ENCODE peak calls at places on chromosomes 4 and X, in eight cellular contexts. One of them, this sample, is unnamed.

GRCh38 chr4:24244663-24245519 is 339.5 kb downstream of the DHX15 start:
- DNase-seq in astrocyte: peak
- DNase-seq in thyroid gland: peak
- DNase-seq in breast epithelium: no peak
- DNase-seq in heart left ventricle: peak
- DNase-seq in CD8-positive, alpha-beta T cell: no peak
- DNase-seq in colonic mucosa: no peak
- DNase-seq in K562: no peak
- DNase-seq in this sample: no peak

GRCh38 chr4:48635310-48635709 is 144.8 kb downstream of the FRYL start:
- DNase-seq in astrocyte: peak
- DNase-seq in thyroid gland: no peak
- DNase-seq in breast epithelium: no peak
- DNase-seq in heart left ventricle: no peak
- DNase-seq in CD8-positive, alpha-beta T cell: no peak
- DNase-seq in colonic mucosa: no peak
- DNase-seq in K562: no peak
- DNase-seq in this sample: no peak

GRCh38 chr4:189084671-189085070 is 856.0 kb upstream of the FRG1 start:
- DNase-seq in astrocyte: no peak
- DNase-seq in thyroid gland: no peak
- DNase-seq in breast epithelium: no peak
- DNase-seq in heart left ventricle: no peak
- DNase-seq in CD8-positive, alpha-beta T cell: no peak
- DNase-seq in colonic mucosa: no peak
- DNase-seq in K562: no peak
- DNase-seq in this sample: no peak

GRCh38 chr4:112403072-112403945 is 106.1 kb downstream of the ALPK1 start:
- DNase-seq in astrocyte: no peak
- DNase-seq in thyroid gland: no peak
- DNase-seq in breast epithelium: no peak
- DNase-seq in heart left ventricle: no peak
- DNase-seq in CD8-positive, alpha-beta T cell: no peak
- DNase-seq in colonic mucosa: no peak
- DNase-seq in K562: no peak
- DNase-seq in this sample: no peak

GRCh38 chrX:20654596-20655106 is 387.9 kb upstream of the RPS6KA3 start:
- DNase-seq in astrocyte: no peak
- DNase-seq in thyroid gland: no peak
- DNase-seq in breast epithelium: no peak
- DNase-seq in heart left ventricle: no peak
- DNase-seq in CD8-positive, alpha-beta T cell: no peak
- DNase-seq in colonic mucosa: no peak
- DNase-seq in K562: no peak
- DNase-seq in this sample: no peak

GRCh38 chrX:24396236-24396929 is 35.9 kb downstream of the SUPT20HL1 start:
- DNase-seq in astrocyte: peak
- DNase-seq in thyroid gland: peak
- DNase-seq in breast epithelium: no peak
- DNase-seq in heart left ventricle: no peak
- DNase-seq in CD8-positive, alpha-beta T cell: no peak
- DNase-seq in colonic mucosa: no peak
- DNase-seq in K562: no peak
- DNase-seq in this sample: no peak

GRCh38 chrX:42093756-42094155 is 170.4 kb upstream of the CASK start:
- DNase-seq in astrocyte: peak
- DNase-seq in thyroid gland: no peak
- DNase-seq in breast epithelium: no peak
- DNase-seq in heart left ventricle: no peak
- DNase-seq in CD8-positive, alpha-beta T cell: no peak
- DNase-seq in colonic mucosa: no peak
- DNase-seq in K562: no peak
- DNase-seq in this sample: no peak

GRCh38 chr4:26307027-26307426 is 13.8 kb upstream of the RBPJ start:
- DNase-seq in astrocyte: no peak
- DNase-seq in thyroid gland: no peak
- DNase-seq in breast epithelium: no peak
- DNase-seq in heart left ventricle: no peak
- DNase-seq in CD8-positive, alpha-beta T cell: no peak
- DNase-seq in colonic mucosa: no peak
- DNase-seq in K562: no peak
- DNase-seq in this sample: no peak

GRCh38 chrX:41785685-41786084 is 61.7 kb downstream of the GPR82 start:
- DNase-seq in astrocyte: peak
- DNase-seq in thyroid gland: no peak
- DNase-seq in breast epithelium: no peak
- DNase-seq in heart left ventricle: no peak
- DNase-seq in CD8-positive, alpha-beta T cell: no peak
- DNase-seq in colonic mucosa: no peak
- DNase-seq in K562: no peak
- DNase-seq in this sample: no peak

GRCh38 chr4:110055014-110055768 is 142.5 kb downstream of the EGF start:
- DNase-seq in astrocyte: no peak
- DNase-seq in thyroid gland: peak
- DNase-seq in breast epithelium: no peak
- DNase-seq in heart left ventricle: no peak
- DNase-seq in CD8-positive, alpha-beta T cell: no peak
- DNase-seq in colonic mucosa: no peak
- DNase-seq in K562: no peak
- DNase-seq in this sample: no peak

GRCh38 chr4:176534566-176534965 is 214.8 kb downstream of the SPCS3 start:
- DNase-seq in astrocyte: peak
- DNase-seq in thyroid gland: no peak
- DNase-seq in breast epithelium: no peak
- DNase-seq in heart left ventricle: no peak
- DNase-seq in CD8-positive, alpha-beta T cell: no peak
- DNase-seq in colonic mucosa: no peak
- DNase-seq in K562: no peak
- DNase-seq in this sample: no peak

GRCh38 chr4:157907224-157907623 is 265.6 kb downstream of the GASK1B start:
- DNase-seq in astrocyte: no peak
- DNase-seq in thyroid gland: no peak
- DNase-seq in breast epithelium: no peak
- DNase-seq in heart left ventricle: no peak
- DNase-seq in CD8-positive, alpha-beta T cell: no peak
- DNase-seq in colonic mucosa: no peak
- DNase-seq in K562: no peak
- DNase-seq in this sample: no peak

GRCh38 chr4:100848865-100849264 is 331.0 kb upstream of the EMCN start:
- DNase-seq in astrocyte: no peak
- DNase-seq in thyroid gland: no peak
- DNase-seq in breast epithelium: no peak
- DNase-seq in heart left ventricle: no peak
- DNase-seq in CD8-positive, alpha-beta T cell: no peak
- DNase-seq in colonic mucosa: no peak
- DNase-seq in K562: no peak
- DNase-seq in this sample: no peak

GRCh38 chr4:109820563-109820962 is 5.0 kb downstream of the GAR1 start:
- DNase-seq in astrocyte: peak
- DNase-seq in thyroid gland: no peak
- DNase-seq in breast epithelium: peak
- DNase-seq in heart left ventricle: no peak
- DNase-seq in CD8-positive, alpha-beta T cell: no peak
- DNase-seq in colonic mucosa: no peak
- DNase-seq in K562: no peak
- DNase-seq in this sample: no peak

GRCh38 chr4:115723621-115724020 is 610.2 kb upstream of the NDST4 start:
- DNase-seq in astrocyte: no peak
- DNase-seq in thyroid gland: no peak
- DNase-seq in breast epithelium: no peak
- DNase-seq in heart left ventricle: no peak
- DNase-seq in CD8-positive, alpha-beta T cell: no peak
- DNase-seq in colonic mucosa: no peak
- DNase-seq in K562: no peak
- DNase-seq in this sample: no peak

GRCh38 chrX:769796-770195 is 139.2 kb downstream of the SHOX start:
- DNase-seq in astrocyte: no peak
- DNase-seq in thyroid gland: no peak
- DNase-seq in breast epithelium: no peak
- DNase-seq in heart left ventricle: no peak
- DNase-seq in CD8-positive, alpha-beta T cell: no peak
- DNase-seq in colonic mucosa: no peak
- DNase-seq in K562: no peak
- DNase-seq in this sample: no peak

GRCh38 chrX:103399744-103400143 is 23.4 kb downstream of the BEX3 start:
- DNase-seq in astrocyte: no peak
- DNase-seq in thyroid gland: no peak
- DNase-seq in breast epithelium: no peak
- DNase-seq in heart left ventricle: no peak
- DNase-seq in CD8-positive, alpha-beta T cell: no peak
- DNase-seq in colonic mucosa: no peak
- DNase-seq in K562: no peak
- DNase-seq in this sample: no peak

GRCh38 chrX:138917781-138918180 is 206.3 kb upstream of the FGF13 start:
- DNase-seq in astrocyte: peak
- DNase-seq in thyroid gland: no peak
- DNase-seq in breast epithelium: no peak
- DNase-seq in heart left ventricle: no peak
- DNase-seq in CD8-positive, alpha-beta T cell: no peak
- DNase-seq in colonic mucosa: no peak
- DNase-seq in K562: no peak
- DNase-seq in this sample: no peak

GRCh38 chrX:13470680-13470967 is 98.8 kb upstream of the EGFL6 start:
- DNase-seq in astrocyte: no peak
- DNase-seq in thyroid gland: no peak
- DNase-seq in breast epithelium: no peak
- DNase-seq in heart left ventricle: no peak
- DNase-seq in CD8-positive, alpha-beta T cell: no peak
- DNase-seq in colonic mucosa: no peak
- DNase-seq in K562: no peak
- DNase-seq in this sample: no peak

GRCh38 chrX:8834393-8834792 is 33.2 kb upstream of the FAM9A start:
- DNase-seq in astrocyte: no peak
- DNase-seq in thyroid gland: no peak
- DNase-seq in breast epithelium: no peak
- DNase-seq in heart left ventricle: no peak
- DNase-seq in CD8-positive, alpha-beta T cell: no peak
- DNase-seq in colonic mucosa: no peak
- DNase-seq in K562: no peak
- DNase-seq in this sample: no peak

DNA sequence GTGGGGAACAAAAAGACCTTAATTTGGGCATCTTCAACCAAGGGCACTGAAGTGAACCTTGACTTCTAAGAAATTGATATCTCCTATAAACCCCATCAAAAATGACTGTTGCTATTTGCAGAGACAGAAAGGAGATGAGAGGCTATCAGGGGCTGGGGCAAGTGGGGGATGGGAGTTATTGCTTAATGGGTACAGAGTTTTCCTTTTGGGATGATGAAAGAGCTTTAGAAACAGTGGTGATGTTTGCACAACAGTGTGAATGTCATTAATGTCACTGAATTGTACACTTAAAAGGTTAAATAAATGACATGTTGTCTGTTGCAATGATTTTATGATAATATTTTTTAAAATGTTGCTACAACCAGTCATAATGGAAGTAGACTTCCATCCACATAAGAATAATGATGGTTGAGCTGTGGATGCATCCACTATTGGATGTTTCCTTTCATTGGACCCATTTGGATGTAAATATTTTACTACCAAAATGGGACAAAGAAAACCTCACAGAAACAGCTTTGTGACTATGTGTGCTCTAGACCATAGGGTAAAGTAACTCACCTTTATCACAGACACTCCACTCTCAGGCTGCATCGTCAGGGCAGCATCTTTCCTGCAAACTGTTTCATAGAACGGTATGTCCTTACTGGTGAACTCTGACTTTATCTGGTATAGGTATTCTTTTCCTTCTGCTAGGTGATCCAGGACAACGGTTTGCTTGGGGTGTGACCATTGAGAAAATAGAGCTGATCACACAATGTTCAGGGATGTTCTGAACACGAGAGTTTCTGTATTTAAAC is 31.6 kb upstream of the FAM9A start:
- DNase-seq in astrocyte: no peak
- DNase-seq in thyroid gland: no peak
- DNase-seq in breast epithelium: no peak
- DNase-seq in heart left ventricle: no peak
- DNase-seq in CD8-positive, alpha-beta T cell: no peak
- DNase-seq in colonic mucosa: no peak
- DNase-seq in K562: no peak
- DNase-seq in this sample: no peak
- H3K27ac ChIP-seq in astrocyte: no peak
- H3K27ac ChIP-seq in thyroid gland: no peak
- H3K27ac ChIP-seq in breast epithelium: no peak
- H3K27ac ChIP-seq in heart left ventricle: no peak
- H3K27ac ChIP-seq in CD8-positive, alpha-beta T cell: no peak
- H3K27ac ChIP-seq in colonic mucosa: no peak
- H3K27ac ChIP-seq in K562: no peak
- H3K27ac ChIP-seq in this sample: no peak

GRCh38 chrX:30504309-30504708 is 73.3 kb downstream of the TASL start:
- DNase-seq in astrocyte: peak
- DNase-seq in thyroid gland: no peak
- DNase-seq in breast epithelium: no peak
- DNase-seq in heart left ventricle: no peak
- DNase-seq in CD8-positive, alpha-beta T cell: no peak
- DNase-seq in colonic mucosa: no peak
- DNase-seq in K562: peak
- DNase-seq in this sample: no peak
- TF ChIP-seq CTCF in astrocyte: peak
- TF ChIP-seq CTCF in thyroid gland: no peak
- TF ChIP-seq CTCF in breast epithelium: peak
- TF ChIP-seq CTCF in heart left ventricle: peak
- TF ChIP-seq CTCF in CD8-positive, alpha-beta T cell: no peak
- TF ChIP-seq CTCF in colonic mucosa: peak
- TF ChIP-seq CTCF in K562: peak
- TF ChIP-seq CTCF in this sample: peak

DNA sequence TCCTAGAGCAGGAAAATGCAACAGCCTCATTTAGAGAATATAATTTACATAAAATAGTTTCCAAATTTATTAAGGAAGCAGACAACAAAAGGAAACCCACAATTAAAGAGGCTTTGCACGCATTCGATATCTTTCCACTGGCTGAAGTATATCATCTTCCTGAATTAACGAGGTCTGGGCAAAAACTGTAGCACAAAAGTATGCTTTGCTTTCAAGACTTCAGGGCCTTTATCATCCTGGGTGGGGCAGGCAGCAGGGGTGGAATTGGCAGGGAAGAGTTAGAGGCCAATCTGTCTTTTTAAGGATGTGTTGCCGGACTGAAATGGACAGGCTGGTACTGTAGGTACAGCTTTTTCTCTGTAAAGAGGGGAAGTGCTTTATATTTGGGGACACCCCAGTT is 17.0 kb upstream of the STX18 start:
- DNase-seq in astrocyte: peak
- DNase-seq in thyroid gland: no peak
- DNase-seq in breast epithelium: no peak
- DNase-seq in heart left ventricle: no peak
- DNase-seq in CD8-positive, alpha-beta T cell: no peak
- DNase-seq in colonic mucosa: no peak
- DNase-seq in K562: no peak
- DNase-seq in this sample: no peak
- H3K4me3 ChIP-seq in astrocyte: no peak
- H3K4me3 ChIP-seq in thyroid gland: no peak
- H3K4me3 ChIP-seq in breast epithelium: no peak
- H3K4me3 ChIP-seq in heart left ventricle: no peak
- H3K4me3 ChIP-seq in CD8-positive, alpha-beta T cell: no peak
- H3K4me3 ChIP-seq in colonic mucosa: no peak
- H3K4me3 ChIP-seq in K562: no peak
- H3K4me3 ChIP-seq in this sample: no peak

DNA sequence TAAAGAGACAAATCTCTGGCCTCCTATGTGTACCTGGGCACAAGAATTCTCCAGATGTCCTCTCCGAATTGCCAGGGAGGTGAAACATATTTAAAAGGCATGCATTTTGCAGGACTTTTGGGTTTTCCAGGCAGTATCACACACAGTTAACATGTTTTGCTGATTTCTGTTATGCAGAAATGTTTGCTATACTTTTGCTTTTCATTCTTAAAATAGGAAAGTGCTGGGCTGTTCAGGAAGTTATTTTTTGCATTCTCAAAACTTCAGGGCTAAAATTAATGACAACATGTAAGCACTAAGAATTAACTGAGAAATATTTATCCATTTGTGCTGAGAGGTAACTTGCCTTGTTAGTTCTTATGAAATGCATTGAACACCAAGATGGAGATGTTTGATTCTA is 390.7 kb upstream of the CTSO start:
- DNase-seq in astrocyte: no peak
- DNase-seq in thyroid gland: no peak
- DNase-seq in breast epithelium: no peak
- DNase-seq in heart left ventricle: no peak
- DNase-seq in CD8-positive, alpha-beta T cell: no peak
- DNase-seq in colonic mucosa: no peak
- DNase-seq in K562: no peak
- DNase-seq in this sample: no peak
- H3K27ac ChIP-seq in astrocyte: no peak
- H3K27ac ChIP-seq in thyroid gland: no peak
- H3K27ac ChIP-seq in breast epithelium: no peak
- H3K27ac ChIP-seq in heart left ventricle: no peak
- H3K27ac ChIP-seq in CD8-positive, alpha-beta T cell: no peak
- H3K27ac ChIP-seq in colonic mucosa: no peak
- H3K27ac ChIP-seq in K562: no peak
- H3K27ac ChIP-seq in this sample: no peak

This sample was measured in dorsolateral prefrontal cortex.